ENCODE peak calls at places on chromosomes 16 and 17, in eight cellular contexts. D is foreskin keratinocyte, A is colonic mucosa, T is AG04450, G is NB4, W is pancreas, F is AG09309, K is astrocyte of the spinal cord. L is an unnamed sample.

GRCh38 chr16:78045865-78046581 is 23.7 kb downstream of the CLEC3A start:
- DNase-seq in G (peak), F (no peak), K (peak), T (peak), D (peak), A (peak), W (peak), L (peak)

GRCh38 chr16:83810906-83811305 is 3.1 kb downstream of the HSBP1 start:
- DNase-seq in T (no peak), K (no peak), A (no peak), G (no peak), D (no peak), F (peak), W (no peak), L (no peak)

GRCh38 chr16:76650579-76650978 is 373.4 kb downstream of the CNTNAP4 start:
- DNase-seq in G (no peak), D (peak), T (no peak), K (no peak), W (no peak), A (no peak), F (no peak), L (no peak)

GRCh38 chr16:49834496-49835009 is 21.4 kb downstream of the ZNF423 start:
- DNase-seq in W (no peak), A (peak), G (no peak), K (no peak), F (no peak), T (no peak), D (no peak), L (no peak)

GRCh38 chr17:83194189-83194565 is 114.8 kb downstream of the METRNL start:
- DNase-seq in K (no peak), D (no peak), F (no peak), T (no peak), W (peak), G (no peak), A (no peak), L (no peak)

GRCh38 chr16:85399583-85400284 is 213.4 kb upstream of the GSE1 start:
- DNase-seq in D (no peak), G (no peak), W (peak), F (no peak), A (peak), T (no peak), K (no peak), L (no peak)

GRCh38 chr16:11232852-11233726 is 22.9 kb downstream of the SOCS1 start:
- DNase-seq in A (peak), W (no peak), K (no peak), G (no peak), T (no peak), D (no peak), F (no peak), L (peak)

GRCh38 chr17:22703204-22703603 is 1010.9 kb downstream of the KCNJ18 start:
- DNase-seq in A (no peak), F (no peak), K (no peak), T (no peak), W (no peak), D (no peak), G (peak), L (no peak)

GRCh38 chr16:53031323-53031942 is 21.3 kb downstream of the CHD9NB start:
- DNase-seq in A (no peak), K (no peak), W (no peak), D (peak), T (no peak), F (no peak), G (no peak), L (no peak)

DNA sequence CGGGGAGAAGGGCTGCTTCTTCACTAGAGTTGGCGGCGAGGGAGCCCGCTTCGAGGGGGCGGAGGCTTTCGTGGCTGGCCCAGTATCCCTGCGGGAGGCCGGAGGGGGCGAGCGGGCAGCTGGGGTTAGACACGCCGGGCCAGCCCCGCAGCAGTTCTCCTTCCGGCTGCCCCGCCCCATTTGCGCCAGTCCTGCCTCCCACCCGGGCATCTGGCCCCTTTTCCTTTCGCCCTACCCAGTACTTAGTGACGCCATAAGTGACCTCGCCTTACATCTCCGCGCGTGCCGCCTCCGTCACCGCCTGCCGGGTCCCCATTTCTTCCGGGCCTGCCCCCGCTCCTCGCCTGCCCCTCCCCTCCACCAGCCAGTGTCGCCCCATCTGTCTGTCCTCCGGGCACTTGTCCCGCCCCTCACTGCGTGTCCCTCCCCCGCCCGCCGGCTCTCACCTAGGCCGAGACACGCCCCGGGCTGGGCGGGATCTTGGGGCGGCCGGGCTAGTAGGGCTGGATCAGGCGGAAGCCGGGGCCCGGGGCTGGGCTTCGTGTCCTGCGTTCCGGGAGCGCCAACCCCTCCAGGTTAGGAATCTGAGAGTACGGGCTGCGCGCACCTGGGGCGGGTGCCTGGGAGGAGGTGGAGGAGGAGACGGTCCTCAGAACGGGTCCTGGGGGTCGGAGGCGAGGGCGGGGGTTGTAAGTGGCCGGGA is 14.3 kb downstream of the SPATA32 start:
- DNase-seq in A (peak), D (peak), F (no peak), K (peak), G (peak), T (peak), W (peak), L (peak)
- TF ChIP-seq CTCF in A (no peak), D (no peak), F (no peak), K (no peak), G (no peak), T (no peak), W (no peak), L (no peak)

DNA sequence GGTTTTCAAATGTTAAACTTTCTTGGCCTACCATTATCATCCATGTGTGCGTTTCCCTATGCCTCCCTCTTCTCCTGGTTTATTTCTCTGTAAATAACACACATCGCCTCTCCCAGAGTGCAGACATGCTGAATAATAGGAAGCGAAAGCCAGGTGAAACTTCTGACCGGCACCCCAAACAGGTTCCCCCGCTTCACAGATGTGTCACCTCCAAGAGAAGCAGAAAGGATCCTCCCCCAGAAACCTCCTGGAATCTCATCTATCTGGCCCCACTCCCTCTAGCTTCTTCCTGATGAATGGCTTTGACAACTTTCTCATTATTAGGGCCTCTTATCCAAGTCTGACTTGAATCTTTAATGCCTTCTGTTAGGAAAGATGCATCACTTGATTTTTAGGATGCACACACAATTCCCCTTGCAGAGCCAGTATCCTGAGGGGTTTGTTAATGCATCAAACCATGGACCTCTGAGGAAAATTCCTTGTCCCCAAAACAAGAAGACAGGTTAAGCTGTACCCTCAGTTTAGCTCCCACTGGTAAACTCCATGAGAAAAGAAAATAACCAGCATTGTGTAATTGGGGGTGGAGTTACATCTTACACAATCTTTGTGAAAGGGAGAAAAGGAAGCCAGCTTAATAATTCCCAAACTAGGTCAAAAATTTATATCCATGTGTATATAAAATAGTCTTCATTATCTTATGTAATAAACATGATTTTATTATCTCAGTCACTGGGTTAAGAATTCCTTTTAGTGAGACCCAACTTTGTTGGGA is 20.1 kb upstream of the HYDIN start:
- DNase-seq in D (peak), W (no peak), K (no peak), F (no peak), G (no peak), T (no peak), A (no peak), L (no peak)
- TF ChIP-seq CTCF in D (peak), W (no peak), K (no peak), F (no peak), G (no peak), T (no peak), A (no peak), L (no peak)

GRCh38 chr17:49496866-49497146 is 1.7 kb downstream of the NGFR start:
- DNase-seq in G (no peak), D (no peak), F (no peak), W (no peak), A (no peak), T (no peak), K (no peak), L (no peak)

GRCh38 chr17:49497147-49498036 is 2.3 kb downstream of the NGFR start:
- DNase-seq in A (no peak), D (no peak), G (no peak), W (peak), T (no peak), F (no peak), K (peak), L (no peak)

GRCh38 chr17:49495842-49496182 is 719 bp downstream of the NGFR start:
- DNase-seq in A (no peak), W (no peak), T (no peak), D (no peak), F (no peak), K (no peak), G (no peak), L (no peak)

GRCh38 chr17:49496183-49496865 is 1.2 kb downstream of the NGFR start:
- DNase-seq in D (no peak), A (peak), K (peak), F (no peak), W (peak), G (peak), T (no peak), L (peak)

DNA sequence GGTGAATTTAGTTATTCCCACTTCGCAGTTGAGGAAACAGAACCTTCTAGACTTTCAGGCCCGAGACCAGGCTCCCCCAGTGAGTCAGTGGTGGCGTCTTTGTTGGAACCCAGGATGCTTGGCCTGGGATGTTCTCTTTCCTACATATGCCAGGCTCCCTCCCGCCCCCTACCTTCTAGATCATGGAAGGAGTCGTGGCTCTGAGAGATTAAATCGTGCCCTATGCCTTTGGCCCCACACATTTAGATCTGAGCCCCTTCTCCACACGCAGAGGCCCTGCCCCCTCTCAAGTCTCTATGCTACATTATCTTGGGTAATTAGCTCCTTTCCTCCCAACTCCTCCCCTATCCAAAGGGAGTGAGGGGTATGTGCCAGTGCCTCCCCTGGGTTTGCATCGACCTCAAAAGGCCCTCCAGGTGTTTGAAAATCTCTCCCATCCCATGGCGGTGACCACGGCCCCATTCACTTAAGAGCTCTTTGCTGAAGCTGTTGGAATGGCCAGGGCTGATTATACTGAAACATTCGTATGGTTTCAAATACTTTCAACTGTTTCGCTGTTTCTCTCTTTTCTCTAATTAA is 3.0 kb downstream of the NGFR start:
- DNase-seq in D (no peak), W (no peak), K (no peak), T (no peak), G (no peak), A (no peak), F (no peak), L (no peak)
- TF ChIP-seq CTCF in D (peak), W (no peak), K (peak), T (no peak), G (no peak), A (no peak), F (no peak), L (no peak)

DNA sequence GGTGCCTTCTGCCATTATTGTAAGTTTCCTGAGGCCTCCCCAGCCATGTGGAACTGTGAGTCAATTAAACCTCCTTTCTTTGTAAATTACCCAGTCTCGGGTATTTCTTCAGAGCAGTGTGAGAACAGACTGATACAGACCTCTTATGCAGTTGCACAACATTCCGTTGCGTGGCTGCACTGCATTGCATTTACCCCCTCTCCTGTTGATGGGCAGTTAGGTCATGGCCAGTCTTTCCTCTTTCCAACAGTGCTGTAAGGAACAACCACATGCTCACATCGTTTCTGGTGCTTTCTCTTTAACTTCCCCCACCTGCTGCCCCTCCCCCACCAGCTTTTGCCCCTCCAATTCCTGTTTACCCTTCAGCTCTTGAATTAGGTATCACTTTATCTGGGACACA is 43.5 kb upstream of the MED9 start:
- DNase-seq in F (peak), T (no peak), G (peak), W (no peak), D (no peak), A (no peak), K (no peak), L (no peak)
- TF ChIP-seq CTCF in F (no peak), T (no peak), G (peak), W (no peak), D (no peak), A (no peak), K (no peak), L (no peak)

GRCh38 chr17:3590231-3590630 is 19.0 kb downstream of the TRPV1 start:
- DNase-seq in T (no peak), A (no peak), W (no peak), G (no peak), K (no peak), F (no peak), D (no peak), L (no peak)

GRCh38 chr17:3594056-3594810 is 15.0 kb downstream of the TRPV1 start:
- DNase-seq in F (no peak), T (peak), A (no peak), G (no peak), D (peak), W (no peak), K (peak), L (no peak)

GRCh38 chr17:3593384-3593783 is 15.8 kb downstream of the TRPV1 start:
- DNase-seq in W (no peak), F (no peak), D (no peak), G (no peak), T (no peak), A (no peak), K (no peak), L (no peak)

GRCh38 chr17:3590768-3591167 is 18.4 kb downstream of the TRPV1 start:
- DNase-seq in F (no peak), G (no peak), K (no peak), A (no peak), T (no peak), W (no peak), D (no peak), L (no peak)

GRCh38 chr17:3592216-3592860 is 16.9 kb downstream of the TRPV1 start:
- DNase-seq in G (no peak), F (no peak), T (no peak), K (no peak), D (no peak), W (no peak), A (no peak), L (no peak)
- TF ChIP-seq CTCF in G (no peak), F (no peak), T (no peak), K (no peak), D (no peak), W (no peak), A (no peak), L (no peak)

DNA sequence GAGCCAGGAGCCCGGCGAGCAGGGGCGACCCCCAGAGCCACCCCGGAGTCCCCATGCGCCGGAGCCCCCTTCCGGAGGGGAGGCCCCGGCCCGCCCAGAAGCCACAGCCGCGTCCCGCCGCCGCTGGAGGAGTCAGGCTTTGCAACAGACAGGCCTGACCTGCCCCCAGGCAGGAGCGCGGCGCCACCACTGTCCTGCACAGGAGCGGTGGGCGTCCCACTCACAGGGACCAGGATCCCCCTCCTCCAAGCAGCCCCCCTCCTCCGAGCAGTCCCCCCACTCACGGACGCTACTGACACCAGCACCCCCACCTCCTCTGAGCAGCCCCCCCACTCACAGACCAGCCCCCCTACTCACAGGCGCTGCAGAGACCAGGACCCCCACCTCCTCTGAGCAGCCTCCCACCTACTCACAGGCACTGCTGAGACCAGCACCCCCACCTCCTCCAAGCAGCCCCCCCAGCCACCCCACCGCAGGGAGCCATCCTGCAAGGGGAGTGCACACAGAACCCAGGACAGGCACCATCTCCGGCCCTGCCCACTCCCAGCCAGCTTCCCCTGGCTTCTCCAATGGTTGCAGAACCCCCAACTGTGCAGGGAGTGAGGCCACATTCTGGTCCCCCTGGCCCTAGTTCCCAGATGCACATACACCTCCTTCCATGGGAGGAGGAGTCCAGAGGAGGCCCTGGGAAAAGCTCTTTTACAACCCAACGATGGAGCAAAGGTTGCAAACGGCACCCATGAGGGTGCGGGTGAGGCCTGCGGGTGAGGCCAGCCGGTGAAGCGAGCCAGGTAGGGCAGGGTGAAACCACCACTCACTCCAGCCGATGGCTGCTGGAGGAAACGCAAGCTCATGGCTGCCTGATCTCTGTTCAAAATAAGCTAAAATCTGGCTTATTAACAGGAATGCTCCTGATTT is 69.9 kb downstream of the ABR start:
- DNase-seq in W (peak), A (peak), D (no peak), K (no peak), T (no peak), G (peak), F (no peak), L (peak)
- TF ChIP-seq CTCF in W (no peak), A (no peak), D (no peak), K (no peak), T (no peak), G (no peak), F (no peak), L (no peak)

GRCh38 chr17:27206447-27206846 is 87.5 kb upstream of the WSB1 start:
- DNase-seq in G (peak), T (no peak), K (no peak), A (peak), F (no peak), D (peak), W (no peak), L (no peak)
- TF ChIP-seq CTCF in G (peak), T (peak), K (peak), A (no peak), F (peak), D (peak), W (no peak), L (no peak)

DNA sequence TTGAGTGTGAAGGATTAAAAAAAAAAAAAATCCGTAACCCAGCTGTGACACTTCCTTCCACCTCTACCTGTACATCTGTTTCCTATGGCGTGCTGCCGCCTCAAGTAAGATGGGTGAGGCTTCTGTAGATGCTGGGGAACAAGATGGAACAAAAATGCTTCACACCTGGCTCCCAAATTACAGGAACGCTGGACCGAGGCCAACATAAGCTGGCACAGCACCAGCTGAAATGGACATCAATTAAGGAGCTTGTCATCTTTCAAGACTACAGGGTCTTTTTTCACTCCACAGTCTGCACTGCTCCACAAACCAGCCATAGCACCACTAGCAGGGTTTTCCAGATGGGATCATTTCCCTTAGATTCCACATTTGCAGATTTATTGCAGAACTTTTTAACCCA is 96.0 kb downstream of the HIC1 start:
- DNase-seq in G (no peak), D (no peak), W (no peak), K (no peak), A (no peak), T (no peak), F (no peak), L (no peak)
- TF ChIP-seq CTCF in G (no peak), D (no peak), W (no peak), K (no peak), A (no peak), T (no peak), F (no peak), L (no peak)